ENCODE peak calls at places on chromosomes 16 and 17, in five cellular contexts. X is lower lobe of right lung; O is pancreas; H is CD8-positive, alpha-beta T cell; R is gastroesophageal sphincter. U is an unnamed sample.

GRCh38 chr17:66349549-66350245 is 47.3 kb downstream of the PRKCA start:
- ATAC-seq in X (no peak), O (no peak), H (no peak), R (no peak), U (no peak)

GRCh38 chr16:85010446-85010930 is 847 bp downstream of the ZDHHC7 start:
- ATAC-seq in X (no peak), O (no peak), H (no peak), R (no peak), U (no peak)

GRCh38 chr17:29412780-29413565 is 22.8 kb downstream of the TAOK1 start:
- ATAC-seq in X (no peak), O (peak), H (no peak), R (no peak), U (peak)

GRCh38 chr16:48687421-48688038 is 77.5 kb upstream of the N4BP1 start:
- ATAC-seq in X (peak), O (peak), H (peak), R (peak), U (peak)

GRCh38 chr16:339680-340079 is 12.8 kb downstream of the AXIN1 start:
- ATAC-seq in X (peak), O (no peak), H (peak), R (no peak), U (no peak)

GRCh38 chr17:3985800-3986199 is 21.6 kb upstream of the ATP2A3 start:
- ATAC-seq in X (peak), O (no peak), H (no peak), R (peak), U (no peak)

GRCh38 chr17:77111916-77112315 is 28.9 kb upstream of the SEC14L1 start:
- ATAC-seq in X (peak), O (peak), H (no peak), R (no peak), U (no peak)

GRCh38 chr17:10725262-10725661 is 4.6 kb downstream of the TMEM220 start:
- ATAC-seq in X (no peak), O (no peak), H (no peak), R (no peak), U (no peak)